ENCODE peak calls at places on chromosomes 2 and 18, in ten cellular contexts. R is stimulated activated CD4-positive, alpha-beta T cell treated with anti-CD3 and anti-CD28 coated beads, Interleukin-1b, Interleukin-23, amount 100 ng/mL, for 24 hours; M is NCI-H1105 treated with DMSO at 0.1 percent for 48 hours; X is NCI-H526 treated with DMSO at 0.1 percent for 48 hours; D is mesenteric fat pad; Z is prostate gland; F is activated T-cell treated with anti-CD3 and anti-CD28 coated beads, Interleukin-2, amount 50 U/mL, for 4 hours; S is amniotic stem cell; W is SW 1271; A is fibroblast of mammary gland. I is an unnamed sample.

GRCh38 chr2:57920342-57920939 is 126.2 kb upstream of the VRK2 start:
- DNase-seq in W (no peak), A (no peak), F (no peak), Z (no peak), S (no peak), R (no peak), M (no peak), D (no peak), X (no peak), I (no peak)

GRCh38 chr2:28004086-28004485 is 113.6 kb downstream of the BABAM2 start:
- DNase-seq in A (peak; percentile 95), W (no peak), R (peak; percentile 4), D (no peak), X (no peak), F (peak; percentile 9), S (peak; percentile 33), Z (no peak), M (no peak), I (no peak)

GRCh38 chr2:222310747-222311320 is 12.0 kb upstream of the PAX3 start:
- DNase-seq in X (no peak), R (no peak), M (no peak), W (no peak), A (no peak), F (no peak), D (no peak), S (no peak), Z (no peak), I (no peak)

GRCh38 chr2:219619235-219619634 is 8.2 kb upstream of the SLC4A3 start:
- DNase-seq in S (no peak), A (no peak), Z (no peak), W (no peak), R (no peak), D (no peak), F (no peak), M (no peak), X (no peak), I (no peak)

GRCh38 chr2:209823484-209823883 is 51.9 kb downstream of the UNC80 start:
- DNase-seq in Z (no peak), M (no peak), S (no peak), X (no peak), D (no peak), W (no peak), R (no peak), A (no peak), F (no peak), I (no peak)

GRCh38 chr2:208112969-208113368 is 11.4 kb downstream of the CRYGD start:
- DNase-seq in F (no peak), X (peak; percentile 75), M (peak; percentile 34), W (no peak), R (no peak), S (no peak), Z (no peak), D (no peak), A (no peak), I (no peak)

GRCh38 chr2:23381498-23381897 is 3.5 kb upstream of the KLHL29 start:
- DNase-seq in X (no peak), R (no peak), A (no peak), W (no peak), Z (no peak), M (no peak), S (no peak), D (no peak), F (no peak), I (no peak)

GRCh38 chr2:227413371-227413770 is 25.6 kb upstream of the SCYGR1 start:
- DNase-seq in F (no peak), A (no peak), S (no peak), Z (no peak), R (no peak), D (no peak), W (no peak), X (no peak), M (no peak), I (no peak)

GRCh38 chr2:147884796-147885195 is 40.0 kb downstream of the ACVR2A start:
- DNase-seq in R (no peak), W (no peak), S (no peak), D (no peak), A (no peak), M (no peak), Z (no peak), F (no peak), X (no peak), I (no peak)

GRCh38 chr18:39635192-39635591 is 2069.6 kb upstream of the CELF4 start:
- DNase-seq in F (no peak), Z (no peak), R (no peak), A (no peak), M (no peak), D (no peak), W (no peak), X (no peak), S (no peak), I (no peak)

GRCh38 chr2:124542932-124543640 is 518.0 kb downstream of the CNTNAP5 start:
- DNase-seq in W (no peak), X (no peak), Z (no peak), M (peak; percentile 72), F (no peak), D (no peak), S (no peak), R (no peak), A (no peak), I (no peak)

GRCh38 chr2:238865744-238866355 is 18.0 kb downstream of the TWIST2 start:
- DNase-seq in A (no peak), Z (no peak), S (no peak), F (no peak), X (no peak), W (no peak), M (no peak), D (no peak), R (no peak), I (no peak)

GRCh38 chr2:201793631-201794030 is 12.7 kb upstream of the CDK15 start:
- DNase-seq in R (no peak), Z (no peak), W (no peak), M (no peak), X (no peak), D (no peak), A (no peak), F (no peak), S (no peak), I (no peak)

GRCh38 chr2:20125164-20125563 is 73.7 kb upstream of the LAPTM4A start:
- DNase-seq in S (no peak), Z (no peak), D (no peak), W (no peak), F (no peak), X (no peak), M (no peak), A (no peak), R (no peak), I (no peak)

GRCh38 chr2:153169567-153169966 is 309.0 kb downstream of the RPRM start:
- DNase-seq in S (no peak), R (no peak), A (no peak), W (no peak), F (no peak), D (no peak), M (peak; percentile 9), X (no peak), Z (no peak), I (no peak)

GRCh38 chr18:27017901-27018500 is 152.5 kb upstream of the AQP4 start:
- DNase-seq in A (peak; percentile 2), S (no peak), R (no peak), X (peak; percentile 1), Z (no peak), F (no peak), W (no peak), M (peak; percentile 32), D (no peak), I (no peak)

GRCh38 chr18:26480897-26481795 is 67.2 kb downstream of the KCTD1 start:
- DNase-seq in X (peak; percentile 12), A (peak; percentile 94), D (no peak), Z (no peak), S (peak; percentile 45), F (no peak), R (no peak), M (no peak), W (peak; percentile 65), I (no peak)

GRCh38 chr18:10391506-10391905 is 62.9 kb upstream of the APCDD1 start:
- DNase-seq in R (no peak), S (no peak), X (no peak), Z (no peak), M (no peak), D (no peak), W (no peak), A (no peak), F (no peak), I (no peak)

GRCh38 chr2:156512451-156512850 is 76.3 kb downstream of the GPD2 start:
- DNase-seq in M (no peak), Z (no peak), W (no peak), S (no peak), F (no peak), R (no peak), X (peak; percentile 9), A (no peak), D (no peak), I (no peak)

GRCh38 chr2:238161291-238162051 is 2.7 kb downstream of the ERFE start:
- DNase-seq in X (no peak), S (no peak), A (no peak), F (no peak), W (no peak), Z (no peak), R (no peak), M (no peak), D (no peak), I (no peak)

GRCh38 chr18:77749189-77749588 is 499.5 kb downstream of the GALR1 start:
- DNase-seq in D (no peak), R (no peak), A (peak; percentile 2), Z (no peak), W (no peak), M (no peak), S (no peak), X (no peak), F (no peak), I (no peak)

GRCh38 chr2:172578860-172579512 is 23.1 kb downstream of the PDK1 start:
- DNase-seq in D (no peak), W (no peak), S (no peak), X (no peak), A (no peak), M (no peak), Z (no peak), F (no peak), R (no peak), I (no peak)

GRCh38 chr18:44911773-44912172 is 231.1 kb downstream of the SETBP1 start:
- DNase-seq in X (no peak), F (no peak), M (no peak), Z (no peak), S (no peak), D (no peak), A (no peak), R (no peak), W (no peak), I (no peak)

GRCh38 chr18:11042247-11042646 is 107.1 kb downstream of the PIEZO2 start:
- DNase-seq in F (no peak), Z (no peak), D (no peak), S (no peak), M (no peak), R (no peak), W (no peak), A (no peak), X (no peak), I (no peak)

GRCh38 chr2:26614205-26615128 is 26.7 kb downstream of the CIB4 start:
- DNase-seq in W (no peak), Z (no peak), X (no peak), D (peak; percentile 68), M (no peak), A (no peak), F (no peak), S (no peak), R (no peak), I (no peak)

GRCh38 chr2:37287966-37288365 is 36.7 kb downstream of the PRKD3 start:
- DNase-seq in W (no peak), Z (no peak), S (no peak), R (no peak), X (no peak), A (no peak), F (peak; percentile 12), M (no peak), D (no peak), I (no peak)

GRCh38 chr18:79875531-79875919 is 75.9 kb downstream of the SLC66A2 start:
- DNase-seq in D (peak; percentile 65), X (no peak), A (no peak), S (no peak), R (no peak), W (no peak), M (no peak), F (no peak), Z (no peak), I (no peak)

GRCh38 chr2:239322414-239323086 is 78.3 kb downstream of the HDAC4 start:
- DNase-seq in M (no peak), A (peak; percentile 77), Z (no peak), X (no peak), F (peak; percentile 34), S (no peak), W (no peak), D (peak; percentile 74), R (no peak), I (no peak)

I was measured in stimulated activated effector memory CD8-positive, alpha-beta T cell treated with anti-CD3 and anti-CD28 coated beads, Interleukin-12 subunit alpha, Interleukin-12 subunit beta, amount 100 ng/mL, for 72 hours.